ENCODE peak calls at places on chromosomes 6 and 20, in nine cellular contexts. One of them, this sample, is unnamed.

GRCh38 chr6:118895241-118895561 is 1.2 kb downstream of the ASF1A start:
- DNase-seq in NT2/D1: no peak
- DNase-seq in CD8-positive, alpha-beta memory T cell: no peak
- DNase-seq in fibroblast of the aortic adventitia: no peak
- DNase-seq in bronchial epithelial cell: peak
- DNase-seq in AG08395: no peak
- DNase-seq in stimulated activated CD8-positive, alpha-beta memory T cell treated with anti-CD3 and anti-CD28 coated beads, Interleukin-15, amount 100 ng/mL, for 48 hours: no peak
- DNase-seq in left cardiac atrium: no peak
- DNase-seq in K562: no peak
- DNase-seq in this sample: no peak

GRCh38 chr6:6790891-6791290 is 202.4 kb downstream of the LY86 start:
- DNase-seq in NT2/D1: no peak
- DNase-seq in CD8-positive, alpha-beta memory T cell: no peak
- DNase-seq in fibroblast of the aortic adventitia: no peak
- DNase-seq in bronchial epithelial cell: peak
- DNase-seq in AG08395: no peak
- DNase-seq in stimulated activated CD8-positive, alpha-beta memory T cell treated with anti-CD3 and anti-CD28 coated beads, Interleukin-15, amount 100 ng/mL, for 48 hours: no peak
- DNase-seq in left cardiac atrium: no peak
- DNase-seq in K562: no peak
- DNase-seq in this sample: no peak

GRCh38 chr6:2197177-2197671 is 48.2 kb downstream of the GMDS start:
- DNase-seq in NT2/D1: no peak
- DNase-seq in CD8-positive, alpha-beta memory T cell: no peak
- DNase-seq in fibroblast of the aortic adventitia: peak
- DNase-seq in bronchial epithelial cell: peak
- DNase-seq in AG08395: peak
- DNase-seq in stimulated activated CD8-positive, alpha-beta memory T cell treated with anti-CD3 and anti-CD28 coated beads, Interleukin-15, amount 100 ng/mL, for 48 hours: no peak
- DNase-seq in left cardiac atrium: peak
- DNase-seq in K562: no peak
- DNase-seq in this sample: no peak

GRCh38 chr6:35686873-35687557 is 1.7 kb downstream of the FKBP5 start:
- DNase-seq in NT2/D1: no peak
- DNase-seq in CD8-positive, alpha-beta memory T cell: no peak
- DNase-seq in fibroblast of the aortic adventitia: no peak
- DNase-seq in bronchial epithelial cell: no peak
- DNase-seq in AG08395: no peak
- DNase-seq in stimulated activated CD8-positive, alpha-beta memory T cell treated with anti-CD3 and anti-CD28 coated beads, Interleukin-15, amount 100 ng/mL, for 48 hours: no peak
- DNase-seq in left cardiac atrium: no peak
- DNase-seq in K562: no peak
- DNase-seq in this sample: no peak

GRCh38 chr6:16523550-16524379 is 237.5 kb downstream of the ATXN1 start:
- DNase-seq in NT2/D1: no peak
- DNase-seq in CD8-positive, alpha-beta memory T cell: no peak
- DNase-seq in fibroblast of the aortic adventitia: peak
- DNase-seq in bronchial epithelial cell: no peak
- DNase-seq in AG08395: peak
- DNase-seq in stimulated activated CD8-positive, alpha-beta memory T cell treated with anti-CD3 and anti-CD28 coated beads, Interleukin-15, amount 100 ng/mL, for 48 hours: no peak
- DNase-seq in left cardiac atrium: peak
- DNase-seq in K562: no peak
- DNase-seq in this sample: no peak

GRCh38 chr20:60255426-60255825 is 297.2 kb downstream of the CDH26 start:
- DNase-seq in NT2/D1: no peak
- DNase-seq in CD8-positive, alpha-beta memory T cell: no peak
- DNase-seq in fibroblast of the aortic adventitia: no peak
- DNase-seq in bronchial epithelial cell: no peak
- DNase-seq in AG08395: no peak
- DNase-seq in stimulated activated CD8-positive, alpha-beta memory T cell treated with anti-CD3 and anti-CD28 coated beads, Interleukin-15, amount 100 ng/mL, for 48 hours: no peak
- DNase-seq in left cardiac atrium: no peak
- DNase-seq in K562: no peak
- DNase-seq in this sample: no peak

GRCh38 chr20:36504295-36504694 is 37.0 kb upstream of the MYL9 start:
- DNase-seq in NT2/D1: no peak
- DNase-seq in CD8-positive, alpha-beta memory T cell: no peak
- DNase-seq in fibroblast of the aortic adventitia: no peak
- DNase-seq in bronchial epithelial cell: no peak
- DNase-seq in AG08395: no peak
- DNase-seq in stimulated activated CD8-positive, alpha-beta memory T cell treated with anti-CD3 and anti-CD28 coated beads, Interleukin-15, amount 100 ng/mL, for 48 hours: no peak
- DNase-seq in left cardiac atrium: no peak
- DNase-seq in K562: no peak
- DNase-seq in this sample: no peak

GRCh38 chr6:113351183-113351834 is 505.8 kb upstream of the MARCKS start:
- DNase-seq in NT2/D1: no peak
- DNase-seq in CD8-positive, alpha-beta memory T cell: no peak
- DNase-seq in fibroblast of the aortic adventitia: peak
- DNase-seq in bronchial epithelial cell: peak
- DNase-seq in AG08395: no peak
- DNase-seq in stimulated activated CD8-positive, alpha-beta memory T cell treated with anti-CD3 and anti-CD28 coated beads, Interleukin-15, amount 100 ng/mL, for 48 hours: no peak
- DNase-seq in left cardiac atrium: no peak
- DNase-seq in K562: no peak
- DNase-seq in this sample: no peak

GRCh38 chr6:36985963-36986703 is at the start of gene MTCH1:
- DNase-seq in NT2/D1: peak
- DNase-seq in CD8-positive, alpha-beta memory T cell: peak
- DNase-seq in fibroblast of the aortic adventitia: peak
- DNase-seq in bronchial epithelial cell: peak
- DNase-seq in AG08395: peak
- DNase-seq in stimulated activated CD8-positive, alpha-beta memory T cell treated with anti-CD3 and anti-CD28 coated beads, Interleukin-15, amount 100 ng/mL, for 48 hours: peak
- DNase-seq in left cardiac atrium: peak
- DNase-seq in K562: peak
- DNase-seq in this sample: no peak

GRCh38 chr6:127180421-127180820 is 62.0 kb downstream of the RSPO3 start:
- DNase-seq in NT2/D1: no peak
- DNase-seq in CD8-positive, alpha-beta memory T cell: no peak
- DNase-seq in fibroblast of the aortic adventitia: no peak
- DNase-seq in bronchial epithelial cell: no peak
- DNase-seq in AG08395: no peak
- DNase-seq in stimulated activated CD8-positive, alpha-beta memory T cell treated with anti-CD3 and anti-CD28 coated beads, Interleukin-15, amount 100 ng/mL, for 48 hours: no peak
- DNase-seq in left cardiac atrium: no peak
- DNase-seq in K562: no peak
- DNase-seq in this sample: no peak